ENCODE peak calls at places on chromosomes 6 and 20, in nine cellular contexts. One of them, this sample, is unnamed.

GRCh38 chr20:6819599-6819998 is 52.1 kb downstream of the BMP2 start:
- DNase-seq in lower lobe of right lung: no peak
- DNase-seq in heart right ventricle: no peak
- DNase-seq in breast epithelium: no peak
- DNase-seq in CD8-positive, alpha-beta T cell: no peak
- DNase-seq in tibial nerve: no peak
- DNase-seq in tibial artery: no peak
- DNase-seq in thyroid gland: peak; percentile 31
- DNase-seq in stomach: no peak
- DNase-seq in this sample: no peak

GRCh38 chr6:109894181-109894580 is 83.9 kb upstream of the GPR6 start:
- DNase-seq in lower lobe of right lung: no peak
- DNase-seq in heart right ventricle: no peak
- DNase-seq in breast epithelium: no peak
- DNase-seq in CD8-positive, alpha-beta T cell: no peak
- DNase-seq in tibial nerve: no peak
- DNase-seq in tibial artery: no peak
- DNase-seq in thyroid gland: no peak
- DNase-seq in stomach: no peak
- DNase-seq in this sample: no peak

GRCh38 chr6:153150767-153151440 is 19.8 kb upstream of the RGS17 start:
- DNase-seq in lower lobe of right lung: no peak
- DNase-seq in heart right ventricle: no peak
- DNase-seq in breast epithelium: no peak
- DNase-seq in CD8-positive, alpha-beta T cell: no peak
- DNase-seq in tibial nerve: no peak
- DNase-seq in tibial artery: no peak
- DNase-seq in thyroid gland: no peak
- DNase-seq in stomach: peak; percentile 31
- DNase-seq in this sample: no peak

GRCh38 chr6:42264852-42265390 is 47.3 kb upstream of the MRPS10 start:
- DNase-seq in lower lobe of right lung: no peak
- DNase-seq in heart right ventricle: no peak
- DNase-seq in breast epithelium: no peak
- DNase-seq in CD8-positive, alpha-beta T cell: no peak
- DNase-seq in tibial nerve: no peak
- DNase-seq in tibial artery: no peak
- DNase-seq in thyroid gland: no peak
- DNase-seq in stomach: no peak
- DNase-seq in this sample: no peak

GRCh38 chr6:20403766-20404640 is 2.3 kb downstream of the E2F3 start:
- DNase-seq in lower lobe of right lung: no peak
- DNase-seq in heart right ventricle: peak; percentile 51
- DNase-seq in breast epithelium: no peak
- DNase-seq in CD8-positive, alpha-beta T cell: peak; percentile 45
- DNase-seq in tibial nerve: peak; percentile 15
- DNase-seq in tibial artery: peak; percentile 24
- DNase-seq in thyroid gland: peak; percentile 48
- DNase-seq in stomach: peak; percentile 34
- DNase-seq in this sample: no peak

GRCh38 chr20:64058536-64058935 is 4.5 kb upstream of the TCEA2 start:
- DNase-seq in lower lobe of right lung: no peak
- DNase-seq in heart right ventricle: no peak
- DNase-seq in breast epithelium: no peak
- DNase-seq in CD8-positive, alpha-beta T cell: no peak
- DNase-seq in tibial nerve: no peak
- DNase-seq in tibial artery: no peak
- DNase-seq in thyroid gland: no peak
- DNase-seq in stomach: peak; percentile 48
- DNase-seq in this sample: no peak

GRCh38 chr6:78611886-78612480 is 255.4 kb upstream of the IRAK1BP1 start:
- DNase-seq in lower lobe of right lung: no peak
- DNase-seq in heart right ventricle: no peak
- DNase-seq in breast epithelium: no peak
- DNase-seq in CD8-positive, alpha-beta T cell: no peak
- DNase-seq in tibial nerve: no peak
- DNase-seq in tibial artery: no peak
- DNase-seq in thyroid gland: no peak
- DNase-seq in stomach: no peak
- DNase-seq in this sample: no peak

GRCh38 chr6:168155193-168155592 is 76.2 kb upstream of the FRMD1 start:
- DNase-seq in lower lobe of right lung: no peak
- DNase-seq in heart right ventricle: no peak
- DNase-seq in breast epithelium: no peak
- DNase-seq in CD8-positive, alpha-beta T cell: no peak
- DNase-seq in tibial nerve: no peak
- DNase-seq in tibial artery: no peak
- DNase-seq in thyroid gland: no peak
- DNase-seq in stomach: no peak
- DNase-seq in this sample: no peak

GRCh38 chr6:443621-444175 is 52.1 kb downstream of the IRF4 start:
- DNase-seq in lower lobe of right lung: no peak
- DNase-seq in heart right ventricle: no peak
- DNase-seq in breast epithelium: no peak
- DNase-seq in CD8-positive, alpha-beta T cell: no peak
- DNase-seq in tibial nerve: no peak
- DNase-seq in tibial artery: no peak
- DNase-seq in thyroid gland: no peak
- DNase-seq in stomach: no peak
- DNase-seq in this sample: no peak

GRCh38 chr20:4972506-4973251 is 28.6 kb downstream of the SLC23A2 start:
- DNase-seq in lower lobe of right lung: no peak
- DNase-seq in heart right ventricle: no peak
- DNase-seq in breast epithelium: no peak
- DNase-seq in CD8-positive, alpha-beta T cell: no peak
- DNase-seq in tibial nerve: no peak
- DNase-seq in tibial artery: no peak
- DNase-seq in thyroid gland: no peak
- DNase-seq in stomach: no peak
- DNase-seq in this sample: no peak

GRCh38 chr20:20668639-20669038 is 43.8 kb downstream of the RALGAPA2 start:
- DNase-seq in lower lobe of right lung: no peak
- DNase-seq in heart right ventricle: no peak
- DNase-seq in breast epithelium: no peak
- DNase-seq in CD8-positive, alpha-beta T cell: no peak
- DNase-seq in tibial nerve: no peak
- DNase-seq in tibial artery: no peak
- DNase-seq in thyroid gland: no peak
- DNase-seq in stomach: no peak
- DNase-seq in this sample: no peak

GRCh38 chr6:101286146-101286545 is 107.4 kb upstream of the GRIK2 start:
- DNase-seq in lower lobe of right lung: no peak
- DNase-seq in heart right ventricle: no peak
- DNase-seq in breast epithelium: no peak
- DNase-seq in CD8-positive, alpha-beta T cell: no peak
- DNase-seq in tibial nerve: no peak
- DNase-seq in tibial artery: no peak
- DNase-seq in thyroid gland: no peak
- DNase-seq in stomach: no peak
- DNase-seq in this sample: no peak

GRCh38 chr6:20188630-20189075 is 23.6 kb downstream of the MBOAT1 start:
- DNase-seq in lower lobe of right lung: no peak
- DNase-seq in heart right ventricle: no peak
- DNase-seq in breast epithelium: no peak
- DNase-seq in CD8-positive, alpha-beta T cell: no peak
- DNase-seq in tibial nerve: no peak
- DNase-seq in tibial artery: no peak
- DNase-seq in thyroid gland: no peak
- DNase-seq in stomach: no peak
- DNase-seq in this sample: no peak

GRCh38 chr6:151413372-151414145 is 22.2 kb upstream of the ZBTB2 start:
- DNase-seq in lower lobe of right lung: no peak
- DNase-seq in heart right ventricle: no peak
- DNase-seq in breast epithelium: no peak
- DNase-seq in CD8-positive, alpha-beta T cell: peak; percentile 33
- DNase-seq in tibial nerve: no peak
- DNase-seq in tibial artery: no peak
- DNase-seq in thyroid gland: no peak
- DNase-seq in stomach: no peak
- DNase-seq in this sample: no peak

DNA sequence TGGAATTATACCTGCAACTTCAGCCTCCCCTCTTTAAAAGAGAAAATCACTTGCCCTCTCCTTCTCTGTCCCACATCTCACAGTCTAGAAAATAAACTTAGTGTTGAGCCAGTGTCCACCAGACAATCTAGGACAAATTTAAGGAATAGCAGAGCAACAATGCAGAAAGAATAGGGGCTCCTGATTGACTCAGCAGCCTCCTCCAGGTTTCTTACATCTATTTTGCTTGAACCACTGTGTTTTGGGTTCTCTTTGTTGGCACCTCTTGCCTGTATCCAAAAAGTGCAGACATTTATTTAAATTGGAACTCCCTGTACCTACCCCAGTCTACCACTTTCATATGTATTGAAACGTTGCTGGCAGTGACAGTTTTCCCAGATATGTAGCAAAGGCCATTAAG is 133.7 kb upstream of the HSF2 start:
- DNase-seq in lower lobe of right lung: no peak
- DNase-seq in heart right ventricle: no peak
- DNase-seq in breast epithelium: no peak
- DNase-seq in CD8-positive, alpha-beta T cell: no peak
- DNase-seq in tibial nerve: no peak
- DNase-seq in tibial artery: no peak
- DNase-seq in thyroid gland: no peak
- DNase-seq in stomach: no peak
- DNase-seq in this sample: no peak
- H3K27ac ChIP-seq in lower lobe of right lung: no peak overlapping the region
- H3K27ac ChIP-seq in heart right ventricle: no peak overlapping the region
- H3K27ac ChIP-seq in breast epithelium: no peak overlapping the region
- H3K27ac ChIP-seq in CD8-positive, alpha-beta T cell: no peak overlapping the region
- H3K27ac ChIP-seq in tibial nerve: no peak overlapping the region
- H3K27ac ChIP-seq in tibial artery: no peak overlapping the region
- H3K27ac ChIP-seq in thyroid gland: no peak overlapping the region
- H3K27ac ChIP-seq in stomach: no peak overlapping the region
- H3K27ac ChIP-seq in this sample: no peak overlapping the region

DNA sequence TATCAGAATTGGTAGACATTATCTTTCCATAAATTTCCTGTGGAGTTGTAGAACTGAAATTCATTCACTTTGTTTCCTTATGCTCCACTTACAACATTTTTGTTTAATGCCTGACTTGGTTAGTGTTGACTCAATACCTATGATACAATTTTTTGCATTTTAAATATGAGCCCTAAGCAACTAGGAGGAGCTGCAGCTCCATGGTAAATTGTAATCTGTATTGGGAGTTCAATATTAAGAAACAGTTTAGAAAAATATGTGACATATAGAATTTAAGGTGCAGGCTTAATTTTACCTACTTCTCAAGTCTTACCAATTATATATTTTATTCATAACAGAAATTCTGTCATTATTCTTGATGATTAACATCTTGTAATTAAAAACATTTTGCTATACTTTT is 868.3 kb downstream of the EYS start:
- DNase-seq in lower lobe of right lung: no peak
- DNase-seq in heart right ventricle: no peak
- DNase-seq in breast epithelium: no peak
- DNase-seq in CD8-positive, alpha-beta T cell: no peak
- DNase-seq in tibial nerve: no peak
- DNase-seq in tibial artery: no peak
- DNase-seq in thyroid gland: no peak
- DNase-seq in stomach: no peak
- DNase-seq in this sample: no peak
- TF ChIP-seq CTCF in lower lobe of right lung: no peak
- TF ChIP-seq CTCF in heart right ventricle: no peak
- TF ChIP-seq CTCF in breast epithelium: no peak
- TF ChIP-seq CTCF in CD8-positive, alpha-beta T cell: no peak
- TF ChIP-seq CTCF in tibial nerve: no peak
- TF ChIP-seq CTCF in tibial artery: no peak
- TF ChIP-seq CTCF in thyroid gland: no peak
- TF ChIP-seq CTCF in stomach: no peak
- TF ChIP-seq CTCF in this sample: no peak

DNA sequence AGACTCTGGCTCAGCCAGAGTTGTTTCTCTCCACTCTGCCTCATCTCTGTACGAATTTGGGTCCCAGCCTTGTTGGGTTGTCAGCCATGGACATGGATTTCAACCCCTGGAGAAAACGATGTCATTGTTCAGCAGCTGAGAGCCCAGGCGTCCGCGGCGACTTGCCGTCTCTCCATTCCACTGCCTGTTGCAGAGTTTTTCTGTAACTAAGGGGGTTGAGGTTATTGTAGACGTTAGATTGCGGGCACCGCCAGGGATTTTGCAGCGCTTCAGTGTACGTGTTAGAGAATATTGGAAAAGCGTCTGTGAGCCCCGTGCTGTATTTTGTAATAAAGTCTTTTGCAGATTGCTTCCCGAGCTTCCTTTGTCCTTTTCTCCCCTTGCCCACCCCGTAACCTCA is 13.1 kb upstream of the RBM38 start:
- DNase-seq in lower lobe of right lung: no peak
- DNase-seq in heart right ventricle: no peak
- DNase-seq in breast epithelium: no peak
- DNase-seq in CD8-positive, alpha-beta T cell: no peak
- DNase-seq in tibial nerve: no peak
- DNase-seq in tibial artery: no peak
- DNase-seq in thyroid gland: no peak
- DNase-seq in stomach: peak; percentile 17
- DNase-seq in this sample: no peak
- H3K36me3 ChIP-seq in lower lobe of right lung: peaks cover 15% of the 10 kb centered on the region
- H3K36me3 ChIP-seq in heart right ventricle: peaks cover 12% of the 10 kb centered on the region
- H3K36me3 ChIP-seq in breast epithelium: no peaks in the 10 kb centered on the region
- H3K36me3 ChIP-seq in CD8-positive, alpha-beta T cell: peaks cover 44% of the 10 kb centered on the region
- H3K36me3 ChIP-seq in tibial nerve: no peaks in the 10 kb centered on the region
- H3K36me3 ChIP-seq in tibial artery: peaks cover 78% of the 10 kb centered on the region
- H3K36me3 ChIP-seq in thyroid gland: peaks cover 44% of the 10 kb centered on the region
- H3K36me3 ChIP-seq in stomach: peaks cover 82% of the 10 kb centered on the region
- H3K36me3 ChIP-seq in this sample: peaks cover 56% of the 10 kb centered on the region

GRCh38 chr6:121394151-121394550 is 41.3 kb upstream of the GJA1 start:
- DNase-seq in lower lobe of right lung: no peak
- DNase-seq in heart right ventricle: no peak
- DNase-seq in breast epithelium: no peak
- DNase-seq in CD8-positive, alpha-beta T cell: no peak
- DNase-seq in tibial nerve: no peak
- DNase-seq in tibial artery: no peak
- DNase-seq in thyroid gland: no peak
- DNase-seq in stomach: no peak
- DNase-seq in this sample: no peak

GRCh38 chr6:121393711-121394110 is 41.7 kb upstream of the GJA1 start:
- DNase-seq in lower lobe of right lung: no peak
- DNase-seq in heart right ventricle: no peak
- DNase-seq in breast epithelium: no peak
- DNase-seq in CD8-positive, alpha-beta T cell: no peak
- DNase-seq in tibial nerve: no peak
- DNase-seq in tibial artery: no peak
- DNase-seq in thyroid gland: no peak
- DNase-seq in stomach: no peak
- DNase-seq in this sample: no peak

GRCh38 chr6:121383478-121383877 is 49.2 kb upstream of the TBC1D32 start:
- DNase-seq in lower lobe of right lung: no peak
- DNase-seq in heart right ventricle: no peak
- DNase-seq in breast epithelium: no peak
- DNase-seq in CD8-positive, alpha-beta T cell: no peak
- DNase-seq in tibial nerve: no peak
- DNase-seq in tibial artery: no peak
- DNase-seq in thyroid gland: no peak
- DNase-seq in stomach: no peak
- DNase-seq in this sample: no peak

DNA sequence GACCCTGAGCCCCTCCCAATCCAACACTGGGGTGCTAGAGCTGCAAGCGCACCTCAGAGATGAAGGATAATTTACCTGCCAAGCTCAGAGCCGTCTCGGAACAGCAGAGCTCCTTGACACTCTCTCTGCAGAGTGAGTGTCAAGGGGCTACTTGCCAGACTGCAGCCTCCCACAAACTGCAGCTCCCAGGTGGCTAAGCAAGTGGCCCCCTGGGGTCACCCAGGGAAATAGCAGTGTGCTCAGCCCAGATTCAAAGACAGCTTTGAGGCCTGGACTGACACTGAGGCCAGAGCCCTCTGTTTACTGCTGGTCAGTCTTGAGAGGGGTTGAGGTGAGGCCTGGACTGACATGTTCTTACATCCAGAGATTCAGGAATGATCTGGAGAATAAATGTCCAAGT is 46.0 kb upstream of the GJA1 start:
- DNase-seq in lower lobe of right lung: no peak
- DNase-seq in heart right ventricle: no peak
- DNase-seq in breast epithelium: no peak
- DNase-seq in CD8-positive, alpha-beta T cell: no peak
- DNase-seq in tibial nerve: no peak
- DNase-seq in tibial artery: no peak
- DNase-seq in thyroid gland: no peak
- DNase-seq in stomach: no peak
- DNase-seq in this sample: no peak
- H3K27ac ChIP-seq in lower lobe of right lung: no peak overlapping the region
- H3K27ac ChIP-seq in heart right ventricle: no peak overlapping the region
- H3K27ac ChIP-seq in breast epithelium: no peak overlapping the region
- H3K27ac ChIP-seq in CD8-positive, alpha-beta T cell: no peak overlapping the region
- H3K27ac ChIP-seq in tibial nerve: no peak overlapping the region
- H3K27ac ChIP-seq in tibial artery: no peak overlapping the region
- H3K27ac ChIP-seq in thyroid gland: no peak overlapping the region
- H3K27ac ChIP-seq in stomach: no peak overlapping the region
- H3K27ac ChIP-seq in this sample: no peak overlapping the region